ENCODE peak calls at places on chromosomes 11 and 22, in nine cellular contexts. P is Peyer's patch; L is T-helper 1 cell; K is COR-L47; U is SJSA1; D is activated T-cell treated with anti-CD3 and anti-CD28 coated beads, Interleukin-2, amount 50 U/mL, for 4 hours; Y is DND-41; W is epithelial cell of esophagus; R is HL-60. M is an unnamed sample.

GRCh38 chr22:39924286-39924685 is 23.4 kb downstream of the GRAP2 start:
- DNase-seq in P (no peak), L (no peak), K (no peak), U (no peak), D (no peak), Y (no peak), W (no peak), R (no peak), M (no peak)

GRCh38 chr11:10413268-10413667 is 41.8 kb upstream of the AMPD3 start:
- DNase-seq in P (peak; percentile 58), L (no peak), K (peak; percentile 42), U (no peak), D (peak; percentile 30), Y (peak; percentile 43), W (peak; percentile 50), R (peak; percentile 89), M (no peak)

GRCh38 chr11:130571947-130572584 is 123.6 kb downstream of the ADAMTS15 start:
- DNase-seq in P (no peak), L (no peak), K (no peak), U (no peak), D (no peak), Y (no peak), W (no peak), R (no peak), M (no peak)

GRCh38 chr11:97345031-97345430 is 955.2 kb downstream of the JRKL start:
- DNase-seq in P (no peak), L (no peak), K (no peak), U (no peak), D (no peak), Y (no peak), W (no peak), R (no peak), M (no peak)

GRCh38 chr22:17774928-17775675 is 833 bp upstream of the BID start:
- DNase-seq in P (no peak), L (no peak), K (no peak), U (no peak), D (no peak), Y (no peak), W (no peak), R (no peak), M (no peak)

GRCh38 chr22:40212126-40212525 is 34.4 kb downstream of the TNRC6B start:
- DNase-seq in P (no peak), L (no peak), K (no peak), U (no peak), D (no peak), Y (no peak), W (no peak), R (no peak), M (no peak)

GRCh38 chr22:20536590-20537324 is 29.3 kb downstream of the MED15 start:
- DNase-seq in P (no peak), L (no peak), K (no peak), U (no peak), D (no peak), Y (no peak), W (no peak), R (no peak), M (no peak)

GRCh38 chr22:48091656-48092223 is 1329.3 kb downstream of the TBC1D22A start:
- DNase-seq in P (no peak), L (no peak), K (no peak), U (no peak), D (no peak), Y (peak; percentile 3), W (no peak), R (no peak), M (no peak)

GRCh38 chr11:77200351-77200750 is 72.3 kb downstream of the MYO7A start:
- DNase-seq in P (no peak), L (no peak), K (no peak), U (no peak), D (no peak), Y (no peak), W (no peak), R (no peak), M (no peak)

GRCh38 chr11:1307998-1308744 is 1.3 kb downstream of the TOLLIP start:
- DNase-seq in P (peak; percentile 17), L (no peak), K (no peak), U (no peak), D (no peak), Y (no peak), W (peak; percentile 59), R (no peak), M (no peak)

GRCh38 chr11:129323896-129324522 is 51.6 kb upstream of the BARX2 start:
- DNase-seq in P (no peak), L (no peak), K (no peak), U (no peak), D (no peak), Y (no peak), W (no peak), R (peak; percentile 94), M (no peak)

GRCh38 chr11:124669193-124669592 is 4.3 kb downstream of the SIAE start:
- DNase-seq in P (peak; percentile 23), L (no peak), K (no peak), U (peak; percentile 2), D (peak; percentile 13), Y (peak; percentile 25), W (peak; percentile 61), R (peak; percentile 39), M (no peak)

GRCh38 chr11:61542661-61543060 is 34.1 kb downstream of the LRRC10B start:
- DNase-seq in P (no peak), L (no peak), K (no peak), U (no peak), D (no peak), Y (no peak), W (no peak), R (no peak), M (no peak)

GRCh38 chr22:48263791-48264351 is 1501.4 kb downstream of the TBC1D22A start:
- DNase-seq in P (no peak), L (no peak), K (no peak), U (no peak), D (no peak), Y (no peak), W (no peak), R (no peak), M (no peak)

GRCh38 chr22:38740754-38741153 is 15.0 kb downstream of the SUN2 start:
- DNase-seq in P (no peak), L (no peak), K (no peak), U (no peak), D (no peak), Y (no peak), W (no peak), R (no peak), M (no peak)

GRCh38 chr11:67482275-67482735 is 521 bp upstream of the AIP start:
- DNase-seq in P (no peak), L (no peak), K (no peak), U (no peak), D (no peak), Y (peak; percentile 7), W (no peak), R (peak; percentile 57), M (no peak)

GRCh38 chr11:48004456-48004855 is 24.1 kb downstream of the PTPRJ start:
- DNase-seq in P (no peak), L (no peak), K (no peak), U (no peak), D (no peak), Y (no peak), W (no peak), R (no peak), M (no peak)

GRCh38 chr11:117479372-117479771 is 151.7 kb downstream of the CEP164 start:
- DNase-seq in P (no peak), L (no peak), K (no peak), U (no peak), D (no peak), Y (peak; percentile 22), W (no peak), R (no peak), M (no peak)

GRCh38 chr22:50192056-50192824 is 6.5 kb downstream of the TRABD start:
- DNase-seq in P (peak; percentile 76), L (no peak), K (no peak), U (no peak), D (no peak), Y (no peak), W (peak; percentile 83), R (peak; percentile 75), M (no peak)

GRCh38 chr11:72788250-72788649 is 5.6 kb downstream of the STARD10 start:
- DNase-seq in P (no peak), L (no peak), K (no peak), U (no peak), D (no peak), Y (no peak), W (peak; percentile 18), R (peak; percentile 39), M (no peak)

GRCh38 chr11:42225664-42226063 is 766.2 kb upstream of the LRRC4C start:
- DNase-seq in P (no peak), L (no peak), K (no peak), U (no peak), D (no peak), Y (no peak), W (no peak), R (no peak), M (no peak)

GRCh38 chr11:59208956-59209355 is 3.8 kb downstream of the MPEG1 start:
- DNase-seq in P (no peak), L (no peak), K (no peak), U (peak; percentile 80), D (no peak), Y (no peak), W (no peak), R (no peak), M (no peak)

GRCh38 chr11:69371731-69372588 is 78.0 kb downstream of the MYEOV start:
- DNase-seq in P (peak; percentile 6), L (no peak), K (no peak), U (no peak), D (no peak), Y (no peak), W (no peak), R (no peak), M (no peak)

GRCh38 chr22:30325065-30325720 is 1.5 kb downstream of the TBC1D10A start:
- DNase-seq in P (no peak), L (no peak), K (no peak), U (peak; percentile 69), D (no peak), Y (no peak), W (peak; percentile 94), R (no peak), M (no peak)

GRCh38 chr11:126304457-126305072 is 705 bp downstream of the DCPS start:
- DNase-seq in P (no peak), L (no peak), K (no peak), U (no peak), D (no peak), Y (no peak), W (no peak), R (no peak), M (no peak)

GRCh38 chr22:48575567-48576332 is 1251.9 kb downstream of the BRD1 start:
- DNase-seq in P (no peak), L (no peak), K (no peak), U (no peak), D (no peak), Y (no peak), W (no peak), R (no peak), M (no peak)

GRCh38 chr11:20388096-20389055 is 860 bp downstream of the PRMT3 start:
- DNase-seq in P (no peak), L (no peak), K (no peak), U (no peak), D (no peak), Y (peak; percentile 40), W (peak; percentile 21), R (peak; percentile 16), M (no peak)

M was measured in activated T-helper 9 cell treated with anti-CD3 and anti-CD28 coated beads, Interleukin-2, amount 50 U/mL, for 16 hours.